ENCODE peak calls at places on chromosomes 6 and 20, in five cellular contexts. P is lower lobe of right lung, Z is upper lobe of right lung, Y is neural progenitor cell, X is colonic mucosa. J is an unnamed sample.

GRCh38 chr6:14682821-14683220 is 563.0 kb upstream of the JARID2 start:
- DNase-seq in P (no peak), Z (no peak), Y (no peak), X (no peak), J (no peak)

GRCh38 chr20:52035977-52036376 is 155.6 kb downstream of the ZFP64 start:
- DNase-seq in P (no peak), Z (no peak), Y (no peak), X (no peak), J (peak; percentile 22)

GRCh38 chr6:40152701-40153100 is 218.4 kb upstream of the MOCS1 start:
- DNase-seq in P (no peak), Z (no peak), Y (no peak), X (no peak), J (no peak)

GRCh38 chr20:46576774-46577395 is 26.4 kb upstream of the OCSTAMP start:
- DNase-seq in P (no peak), Z (no peak), Y (no peak), X (no peak), J (no peak)

GRCh38 chr6:121767254-121767653 is 331.8 kb downstream of the GJA1 start:
- DNase-seq in P (no peak), Z (no peak), Y (no peak), X (no peak), J (no peak)

GRCh38 chr6:45687570-45687969 is 309.8 kb upstream of the SUPT3H start:
- DNase-seq in P (no peak), Z (no peak), Y (no peak), X (no peak), J (no peak)

GRCh38 chr6:166996406-166996805 is 2.8 kb upstream of the CEP43 start:
- DNase-seq in P (no peak), Z (no peak), Y (no peak), X (no peak), J (no peak)

GRCh38 chr6:108133594-108134179 is 32.1 kb upstream of the NR2E1 start:
- DNase-seq in P (peak; percentile 79), Z (peak; percentile 81), Y (peak; percentile 97), X (peak; percentile 60), J (peak; percentile 73)

GRCh38 chr6:33289784-33290315 is 449 bp downstream of the PFDN6 start:
- DNase-seq in P (no peak), Z (no peak), Y (no peak), X (no peak), J (no peak)

GRCh38 chr6:141988327-141988726 is 144.4 kb upstream of the GJE1 start:
- DNase-seq in P (no peak), Z (no peak), Y (no peak), X (no peak), J (no peak)

GRCh38 chr20:20505554-20505953 is 137.7 kb downstream of the INSM1 start:
- DNase-seq in P (no peak), Z (no peak), Y (no peak), X (no peak), J (no peak)

GRCh38 chr20:5751856-5752255 is 1.7 kb downstream of the SHLD1 start:
- DNase-seq in P (no peak), Z (no peak), Y (no peak), X (peak; percentile 60), J (no peak)

DNA sequence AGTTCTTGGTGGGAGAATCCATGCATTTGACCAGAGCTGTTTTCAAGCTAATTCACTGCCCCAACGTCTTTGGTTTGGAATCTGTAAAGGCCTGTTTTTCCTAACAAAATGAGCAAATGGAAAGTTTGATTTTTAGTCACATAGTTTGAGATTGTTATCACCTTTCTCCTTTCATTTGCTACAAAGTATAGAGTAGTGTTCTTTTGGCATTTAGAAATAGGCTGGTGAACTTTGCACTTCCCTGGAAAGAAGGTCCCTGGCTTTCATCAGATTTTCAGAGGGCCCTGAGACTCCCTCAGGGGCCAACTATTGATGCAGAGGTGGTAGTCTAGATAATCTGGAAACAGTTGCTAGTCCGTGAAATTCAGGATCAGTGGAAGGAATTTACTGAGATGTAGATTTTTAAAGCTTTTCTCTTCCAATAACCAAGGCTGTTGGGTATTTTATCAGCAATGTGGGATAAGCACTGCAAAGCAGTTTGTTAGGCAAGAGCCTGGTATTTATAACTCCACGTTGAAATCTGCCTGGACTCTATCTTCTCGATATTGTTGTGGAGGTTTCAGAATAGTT is 1.7 kb downstream of the ARFGEF2 start:
- DNase-seq in P (no peak), Z (no peak), Y (no peak), X (no peak), J (no peak)
- H3K27ac ChIP-seq in P (no peak overlapping the region), Z (no peak overlapping the region), Y (no peak overlapping the region), X (peak overlapping the region; percentile 98), J (peak overlapping the region; percentile 99)

DNA sequence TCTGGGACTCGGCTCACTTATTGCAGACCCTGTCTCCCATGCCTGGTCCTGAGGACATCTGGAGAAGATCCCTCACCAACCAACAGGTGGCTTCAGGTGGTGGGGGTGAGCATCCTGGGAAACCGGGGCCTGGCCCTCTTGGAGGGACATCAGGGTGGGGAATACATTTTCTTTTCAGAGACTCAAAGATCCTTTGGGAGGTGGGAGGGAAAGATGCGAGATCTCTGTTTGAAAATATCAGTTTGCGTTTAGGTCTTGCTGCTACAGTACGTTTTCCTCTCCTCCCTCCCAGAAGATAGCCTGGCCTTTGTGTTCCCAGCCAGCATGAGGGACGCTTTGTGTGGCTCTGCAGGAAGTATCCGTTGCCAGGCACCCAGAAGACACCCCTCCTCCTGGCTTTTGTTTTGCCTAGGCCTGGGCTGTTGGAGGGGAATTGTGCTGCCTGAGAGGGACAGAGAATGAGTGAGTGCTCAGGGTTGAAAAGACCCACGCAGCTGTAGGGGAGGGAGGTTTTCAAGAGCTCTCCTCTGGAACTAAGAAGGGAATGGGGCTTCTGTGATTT is 21.8 kb upstream of the SLC2A12 start:
- DNase-seq in P (no peak), Z (no peak), Y (peak; percentile 95), X (no peak), J (no peak)
- H3K4me3 ChIP-seq in P (no peak overlapping the region), Z (no peak overlapping the region), Y (peak overlapping the region; percentile 37), X (no peak overlapping the region), J (no peak overlapping the region)

GRCh38 chr20:44020406-44021148 is 105.9 kb downstream of the TOX2 start:
- DNase-seq in P (no peak), Z (no peak), Y (no peak), X (no peak), J (no peak)
- H3K27ac ChIP-seq in P (no peak overlapping the region), Z (no peak overlapping the region), Y (no peak overlapping the region), X (no peak overlapping the region), J (no peak overlapping the region)

DNA sequence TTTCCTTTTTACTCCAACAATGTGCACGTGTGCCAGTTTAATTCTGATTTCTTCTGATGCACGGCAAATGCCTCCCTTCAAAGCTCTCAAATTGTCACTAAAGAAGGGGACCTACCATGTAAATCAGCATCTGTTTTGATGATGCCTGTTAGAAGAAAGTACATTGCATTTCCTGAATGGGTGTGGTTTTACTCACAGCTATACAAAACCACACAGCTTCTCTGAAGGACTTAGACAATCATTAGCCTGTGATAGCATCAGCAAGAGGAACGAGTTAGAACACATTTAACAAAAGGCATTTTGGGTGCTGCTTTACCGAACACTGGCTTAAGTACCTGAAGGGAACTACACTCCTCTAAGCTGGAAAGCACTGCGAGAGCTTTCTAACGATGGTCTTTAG is 109.4 kb downstream of the ATXN1 start:
- DNase-seq in P (no peak), Z (no peak), Y (no peak), X (no peak), J (no peak)
- H3K4me3 ChIP-seq in P (no peak overlapping the region), Z (no peak overlapping the region), Y (no peak overlapping the region), X (no peak overlapping the region), J (no peak overlapping the region)

GRCh38 chr6:132122176-132122575 is 171.0 kb upstream of the CCN2 start:
- DNase-seq in P (no peak), Z (no peak), Y (no peak), X (no peak), J (no peak)
- H3K27ac ChIP-seq in P (no peak overlapping the region), Z (no peak overlapping the region), Y (no peak overlapping the region), X (no peak overlapping the region), J (no peak overlapping the region)

DNA sequence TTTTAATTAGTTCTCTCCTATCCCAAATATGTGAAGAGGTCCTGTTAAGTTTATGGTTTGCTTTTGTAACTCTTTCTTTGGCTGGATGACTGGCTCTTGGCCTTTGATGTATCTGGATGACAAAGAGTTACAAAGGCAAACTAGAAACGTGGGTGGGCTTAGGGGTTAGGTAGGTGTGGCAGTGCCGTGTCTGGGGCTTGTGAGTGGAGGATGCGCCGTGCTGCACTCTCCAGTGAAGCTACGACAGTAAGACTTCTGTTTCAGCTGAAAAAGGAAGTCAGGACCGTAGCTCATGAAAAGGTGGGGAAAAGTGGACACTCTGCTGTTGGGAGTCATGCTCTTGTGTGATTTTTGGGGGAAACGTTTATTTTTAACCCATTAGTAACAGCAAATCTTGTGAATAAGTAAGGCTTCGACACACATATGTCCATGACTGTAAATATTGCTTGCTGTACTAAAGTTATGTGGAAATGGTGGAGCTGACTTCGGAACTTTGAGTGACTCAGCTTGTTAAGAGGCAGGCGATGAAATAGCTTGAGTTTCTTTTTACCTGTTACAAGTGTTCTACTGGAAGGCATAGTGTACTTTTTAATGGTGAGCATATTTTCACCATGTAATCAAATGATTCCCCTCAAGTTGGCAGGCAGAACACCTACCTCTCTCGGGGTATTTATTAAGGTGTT is 45.6 kb downstream of the DUSP22 start:
- DNase-seq in P (no peak), Z (peak; percentile 67), Y (no peak), X (no peak), J (no peak)
- H3K4me3 ChIP-seq in P (no peak overlapping the region), Z (no peak overlapping the region), Y (no peak overlapping the region), X (no peak overlapping the region), J (no peak overlapping the region)

GRCh38 chr6:11423072-11423471 is 114.5 kb upstream of the TMEM170B start:
- DNase-seq in P (no peak), Z (no peak), Y (no peak), X (no peak), J (no peak)

GRCh38 chr6:11425431-11425871 is 112.1 kb upstream of the TMEM170B start:
- DNase-seq in P (no peak), Z (no peak), Y (peak; percentile 66), X (no peak), J (no peak)

GRCh38 chr6:11423667-11424066 is 113.9 kb upstream of the TMEM170B start:
- DNase-seq in P (no peak), Z (no peak), Y (no peak), X (no peak), J (no peak)

GRCh38 chr6:11425876-11426275 is 111.7 kb upstream of the TMEM170B start:
- DNase-seq in P (no peak), Z (no peak), Y (no peak), X (no peak), J (no peak)

DNA sequence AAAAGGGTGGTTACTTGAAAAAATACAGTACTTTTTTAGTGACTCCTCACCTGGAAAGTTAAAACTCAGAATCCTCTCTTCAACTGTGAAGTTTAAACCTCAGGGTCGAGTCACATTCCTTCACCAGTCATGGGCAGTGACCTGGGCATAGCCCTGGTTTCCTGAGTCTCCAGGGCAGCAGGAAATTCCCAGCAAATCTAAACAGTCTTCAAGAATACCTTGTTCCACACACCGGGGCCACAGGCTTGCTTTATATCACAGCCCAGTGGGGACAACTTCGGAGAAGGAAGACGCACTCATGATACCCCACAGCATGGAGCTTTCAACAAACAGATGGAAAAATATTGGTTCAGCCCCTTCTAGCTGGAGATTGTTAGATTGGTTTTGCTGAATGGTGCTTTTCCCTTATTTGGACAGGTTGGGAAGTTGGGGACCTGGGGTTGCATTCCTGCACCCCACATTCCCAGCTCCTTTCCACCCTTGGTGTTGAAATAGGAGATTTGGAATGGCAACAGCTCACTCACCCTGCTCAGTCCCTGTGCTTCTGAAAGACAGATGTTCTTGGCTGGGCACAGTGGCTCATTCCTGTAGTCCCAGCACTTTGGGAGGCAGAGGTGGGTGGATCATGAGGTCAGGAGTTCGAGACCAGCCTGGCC is 113.0 kb upstream of the TMEM170B start:
- DNase-seq in P (no peak), Z (no peak), Y (no peak), X (no peak), J (no peak)
- H3K27ac ChIP-seq in P (peak overlapping the region; percentile 47), Z (peak overlapping the region; percentile 45), Y (no peak overlapping the region), X (no peak overlapping the region), J (no peak overlapping the region)

J was measured in right lobe of liver.